ENCODE peak calls at places on chromosome 4, in eight cellular contexts. S, E, G, D, Z, C, A and V are unnamed samples.

GRCh38 chr4:186666252-186666651 is 57.4 kb downstream of the FAT1 start:
- DNase-seq in E (no peak), C (no peak), D (no peak), G (no peak), Z (no peak), A (no peak), S (no peak), V (no peak)

GRCh38 chr4:150949342-150949741 is 65.7 kb downstream of the LRBA start:
- DNase-seq in G (no peak), E (no peak), A (no peak), S (no peak), Z (no peak), C (no peak), D (no peak), V (no peak)

GRCh38 chr4:107392951-107393350 is 327.1 kb downstream of the PAPSS1 start:
- DNase-seq in D (peak; percentile 73), G (no peak), A (no peak), E (no peak), S (no peak), C (no peak), Z (no peak), V (no peak)

GRCh38 chr4:56990109-56990508 is 11.4 kb downstream of the POLR2B start:
- DNase-seq in D (no peak), A (no peak), Z (no peak), S (no peak), E (no peak), C (no peak), G (no peak), V (no peak)

GRCh38 chr4:175953960-175954521 is 111.6 kb upstream of the WDR17 start:
- DNase-seq in E (no peak), Z (no peak), A (no peak), S (no peak), G (no peak), C (no peak), D (no peak), V (peak; percentile 2)

GRCh38 chr4:825969-826330 is at the start of gene CPLX1:
- DNase-seq in D (no peak), C (peak; percentile 35), Z (no peak), S (no peak), G (peak; percentile 86), E (no peak), A (peak; percentile 39), V (no peak)

GRCh38 chr4:15250021-15250441 is 177.8 kb upstream of the C1QTNF7 start:
- DNase-seq in S (no peak), D (no peak), Z (no peak), C (no peak), E (no peak), A (no peak), G (no peak), V (no peak)

GRCh38 chr4:5899396-5899795 is 6.5 kb upstream of the CRMP1 start:
- DNase-seq in G (no peak), S (no peak), E (no peak), D (no peak), A (no peak), Z (no peak), C (no peak), V (no peak)

GRCh38 chr4:181301735-181302380 is 941.3 kb upstream of the TENM3 start:
- DNase-seq in A (peak; percentile 59), D (no peak), E (no peak), G (no peak), C (peak; percentile 57), S (peak; percentile 5), Z (peak; percentile 41), V (no peak)

GRCh38 chr4:36704289-36704688 is 422.9 kb downstream of the DTHD1 start:
- DNase-seq in D (no peak), A (no peak), S (no peak), G (no peak), C (no peak), Z (no peak), E (no peak), V (no peak)

GRCh38 chr4:7021930-7022658 is 21.1 kb upstream of the TADA2B start:
- DNase-seq in G (no peak), D (no peak), S (no peak), E (no peak), C (no peak), A (no peak), Z (no peak), V (no peak)

GRCh38 chr4:16253127-16253960 is 27.1 kb upstream of the TAPT1 start:
- DNase-seq in Z (no peak), E (no peak), A (no peak), G (no peak), C (no peak), D (no peak), S (no peak), V (no peak)

GRCh38 chr4:31058656-31059055 is 338.5 kb downstream of the PCDH7 start:
- DNase-seq in C (no peak), E (no peak), S (no peak), G (no peak), A (no peak), Z (no peak), D (no peak), V (no peak)

GRCh38 chr4:138078264-138078663 is 163.9 kb downstream of the SLC7A11 start:
- DNase-seq in D (no peak), G (no peak), S (no peak), E (no peak), A (no peak), C (no peak), Z (no peak), V (no peak)

GRCh38 chr4:79528241-79528706 is 120.2 kb upstream of the GK2 start:
- DNase-seq in A (no peak), S (no peak), C (no peak), D (no peak), E (no peak), G (no peak), Z (no peak), V (no peak)

GRCh38 chr4:5638316-5638715 is 70.0 kb downstream of the EVC2 start:
- DNase-seq in E (no peak), D (no peak), G (no peak), C (no peak), Z (no peak), S (no peak), A (no peak), V (no peak)

GRCh38 chr4:72987741-72988729 is 81.5 kb downstream of the COX18 start:
- DNase-seq in C (no peak), E (no peak), S (no peak), Z (no peak), D (no peak), G (no peak), A (no peak), V (no peak)

GRCh38 chr4:8915201-8916200 is 43.9 kb upstream of the HMX1 start:
- DNase-seq in S (peak; percentile 5), E (no peak), A (peak; percentile 20), G (peak; percentile 55), D (peak; percentile 46), C (no peak), Z (no peak), V (peak; percentile 3)

GRCh38 chr4:3491681-3492405 is 28.7 kb downstream of the DOK7 start:
- DNase-seq in Z (no peak), C (no peak), E (no peak), A (no peak), G (peak; percentile 59), D (no peak), S (no peak), V (no peak)

GRCh38 chr4:182574706-182575105 is 331.5 kb downstream of the TENM3 start:
- DNase-seq in A (no peak), S (no peak), E (no peak), D (no peak), G (no peak), C (no peak), Z (no peak), V (no peak)
- TF ChIP-seq POLR2AphosphoS5 in A (no peak), S (no peak), E (no peak), D (no peak), G (no peak), C (no peak), Z (no peak), V (no peak)

DNA sequence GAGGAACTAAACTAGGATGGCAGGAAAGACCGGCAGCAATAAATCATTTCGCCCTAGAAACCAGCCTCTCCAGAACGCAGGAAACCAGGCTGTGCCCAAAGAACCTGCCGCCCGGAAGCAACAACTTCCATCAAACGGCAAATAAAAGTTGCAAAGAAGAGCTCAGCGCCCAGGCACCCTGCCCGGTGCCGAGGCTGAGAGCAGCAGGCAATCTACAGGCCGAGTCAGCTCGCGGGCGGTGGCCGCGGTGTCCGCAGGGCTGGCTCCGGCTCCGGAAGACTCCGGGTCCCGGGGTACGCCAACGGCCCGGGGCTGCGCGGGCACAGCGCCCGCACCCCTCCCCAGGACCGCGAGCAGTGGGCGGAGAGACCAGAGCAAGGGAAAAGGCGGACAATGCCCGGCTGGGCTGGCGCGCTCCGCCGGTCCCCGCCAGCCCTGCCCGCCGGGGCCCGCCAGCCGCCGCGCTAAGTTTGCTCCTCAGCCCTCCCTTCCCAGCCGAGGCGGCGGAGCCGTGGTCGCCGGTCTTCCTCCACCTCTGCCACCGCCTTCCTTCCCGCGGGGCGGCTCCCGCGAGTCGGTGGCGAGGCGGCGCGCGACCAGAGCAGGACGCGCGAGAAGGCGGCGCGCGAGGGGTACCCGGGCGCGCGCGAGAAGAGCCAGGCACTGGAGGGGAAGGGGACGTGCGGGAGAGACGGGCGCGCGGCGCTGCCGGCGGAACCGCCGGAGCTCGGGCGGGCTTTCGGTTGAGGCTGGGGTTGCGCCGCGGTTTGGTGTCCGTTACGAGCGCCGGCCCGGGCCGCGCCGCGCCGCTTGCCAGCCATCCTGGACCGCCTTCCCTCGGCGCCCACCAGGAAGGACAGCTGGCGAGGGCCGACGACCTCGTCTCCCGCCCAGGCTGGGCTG is 733 bp downstream of the FRYL start:
- DNase-seq in E (no peak), C (peak; percentile 68), Z (no peak), G (peak; percentile 94), D (peak; percentile 82), S (peak; percentile 48), A (peak; percentile 71), V (peak; percentile 51)
- TF ChIP-seq POLR2A in E (peak; percentile 83), C (no peak), Z (no peak), G (peak; percentile 65), D (no peak), S (no peak), A (no peak), V (peak; percentile 57)

GRCh38 chr4:128388352-128388630 is 100.7 kb upstream of the PGRMC2 start:
- DNase-seq in D (no peak), S (no peak), G (no peak), Z (no peak), A (no peak), C (no peak), E (no peak), V (no peak)

GRCh38 chr4:128385683-128386304 is 98.2 kb upstream of the PGRMC2 start:
- DNase-seq in Z (no peak), S (no peak), C (no peak), G (no peak), A (no peak), D (no peak), E (no peak), V (no peak)

GRCh38 chr4:128387600-128388351 is 100.2 kb upstream of the PGRMC2 start:
- DNase-seq in D (no peak), A (no peak), S (no peak), E (no peak), C (no peak), G (no peak), Z (no peak), V (no peak)

GRCh38 chr4:128385199-128385598 is 97.6 kb upstream of the PGRMC2 start:
- DNase-seq in Z (no peak), S (no peak), D (no peak), C (no peak), A (no peak), E (no peak), G (no peak), V (no peak)

GRCh38 chr4:128386761-128387599 is 99.4 kb upstream of the PGRMC2 start:
- DNase-seq in E (no peak), A (peak; percentile 90), S (no peak), G (peak; percentile 14), C (peak; percentile 79), Z (peak; percentile 67), D (peak; percentile 96), V (no peak)
- TF ChIP-seq POLR2AphosphoS5 in E (no peak), A (peak; percentile 88), S (no peak), G (peak; percentile 49), C (peak; percentile 76), Z (peak; percentile 67), D (no peak), V (no peak)

GRCh38 chr4:169305651-169306050 is 34.9 kb upstream of the SH3RF1 start:
- DNase-seq in G (no peak), A (no peak), Z (no peak), C (no peak), E (no peak), D (no peak), S (no peak), V (no peak)
- TF ChIP-seq POLR2A in G (no peak), A (no peak), Z (no peak), C (no peak), E (no peak), D (no peak), S (no peak), V (no peak)